ENCODE peak calls at places on chromosomes 1 and 21, in six cellular contexts. N is T-helper 9 cell, I is heart right ventricle, T is Ammon's horn, X is ELR, F is T-helper 2 cell. A is an unnamed sample.

GRCh38 chr1:51329443-51330325 is 678 bp downstream of the TTC39A start:
- DNase-seq in F (no peak), T (no peak), X (no peak), N (no peak), I (peak), A (no peak)

GRCh38 chr1:23118957-23119792 is 49.5 kb downstream of the LUZP1 start:
- DNase-seq in F (peak), I (no peak), X (peak), T (no peak), N (peak), A (no peak)

GRCh38 chr1:205429742-205430464 is 8.0 kb upstream of the LEMD1 start:
- DNase-seq in I (no peak), T (no peak), F (no peak), N (no peak), X (no peak), A (no peak)

GRCh38 chr21:33135925-33136324 is 66.0 kb downstream of the OLIG1 start:
- DNase-seq in X (no peak), N (no peak), T (no peak), I (no peak), F (no peak), A (no peak)

GRCh38 chr1:62038594-62039284 is 155.9 kb upstream of the L1TD1 start:
- DNase-seq in N (no peak), F (no peak), I (no peak), X (peak), T (no peak), A (no peak)

GRCh38 chr1:171081220-171081993 is 9.3 kb upstream of the FMO3 start:
- DNase-seq in F (no peak), X (peak), T (peak), I (no peak), N (no peak), A (peak)

GRCh38 chr1:240734001-240734400 is 122.0 kb upstream of the GREM2 start:
- DNase-seq in F (no peak), N (no peak), T (no peak), I (no peak), X (no peak), A (no peak)

GRCh38 chr1:180277476-180278192 is 47.6 kb downstream of the LHX4 start:
- DNase-seq in T (no peak), X (no peak), N (no peak), I (no peak), F (no peak), A (no peak)

GRCh38 chr1:3545363-3546047 is 65.8 kb downstream of the MEGF6 start:
- DNase-seq in X (no peak), I (no peak), T (no peak), N (no peak), F (no peak), A (no peak)

GRCh38 chr21:44400791-44401385 is 47.5 kb downstream of the TRPM2 start:
- DNase-seq in T (no peak), I (no peak), F (no peak), X (no peak), N (no peak), A (no peak)

GRCh38 chr1:64036549-64036948 is 166.9 kb upstream of the UBE2U start:
- DNase-seq in X (no peak), I (no peak), N (no peak), T (no peak), F (no peak), A (no peak)

GRCh38 chr1:111723871-111724270 is 15.3 kb downstream of the INKA2 start:
- DNase-seq in F (no peak), T (no peak), X (no peak), I (no peak), N (no peak), A (no peak)

GRCh38 chr1:233140519-233140918 is 155.0 kb downstream of the PCNX2 start:
- DNase-seq in I (no peak), X (no peak), T (no peak), F (no peak), N (no peak), A (no peak)

GRCh38 chr1:2166254-2166653 is 28.3 kb downstream of the FAAP20 start:
- DNase-seq in X (no peak), N (no peak), I (no peak), T (no peak), F (no peak), A (peak)

GRCh38 chr1:160032165-160032827 is 506 bp upstream of the PIGM start:
- DNase-seq in I (no peak), F (no peak), X (peak), T (no peak), N (no peak), A (no peak)

GRCh38 chr1:20233394-20233793 is 47.1 kb upstream of the PLA2G2C start:
- DNase-seq in N (no peak), I (no peak), T (no peak), F (peak), X (peak), A (peak)

GRCh38 chr1:225517221-225517620 is 89.4 kb upstream of the LBR start:
- DNase-seq in F (no peak), X (no peak), N (no peak), I (no peak), T (no peak), A (no peak)